ENCODE peak calls at places on chromosomes 4 and X, in ten cellular contexts. U is adipocyte; R is naive thymus-derived CD4-positive, alpha-beta T cell; A is iPS DF 6.9; X is tibial nerve; P is CD4-positive, alpha-beta memory T cell; W is heart left ventricle; Y is lung; L is CD8-positive, alpha-beta memory T cell; S is A549. H is an unnamed sample. For H3K4me1, the result is how much of the 10 kb centered on the place peaks cover.

GRCh38 chrX:118495958-118496762 is 545 bp downstream of the DOCK11 start:
- DNase-seq in U (peak), A (no peak), P (peak), W (peak), Y (peak), R (peak), X (peak), S (no peak), L (peak), H (peak)

GRCh38 chr4:20544645-20545044 is 155.6 kb upstream of the PACRGL start:
- DNase-seq in U (peak), S (peak), A (no peak), Y (no peak), L (no peak), P (no peak), R (no peak), W (no peak), X (no peak), H (no peak)

GRCh38 chr4:94488667-94489066 is 36.9 kb downstream of the PDLIM5 start:
- DNase-seq in L (no peak), W (no peak), U (peak), P (no peak), A (no peak), S (peak), R (no peak), Y (no peak), X (no peak), H (no peak)

GRCh38 chrX:118495061-118495921 is at the start of gene DOCK11:
- DNase-seq in P (peak), S (peak), W (peak), L (peak), X (peak), Y (peak), U (peak), A (peak), R (peak), H (peak)

GRCh38 chr4:103754844-103755243 is 35.1 kb upstream of the TACR3 start:
- DNase-seq in L (no peak), Y (no peak), P (no peak), U (no peak), A (no peak), R (no peak), W (no peak), S (no peak), X (no peak), H (no peak)

GRCh38 chr4:183876268-183876934 is 28.7 kb upstream of the STOX2 start:
- DNase-seq in P (no peak), U (no peak), S (no peak), X (no peak), W (peak), A (no peak), R (no peak), Y (peak), L (no peak), H (peak)

GRCh38 chr4:138953962-138954371 is 61.6 kb upstream of the NOCT start:
- DNase-seq in U (peak), P (no peak), R (no peak), X (peak), A (no peak), Y (no peak), L (no peak), W (no peak), S (no peak), H (no peak)

GRCh38 chrX:8090482-8090881 is 80.6 kb downstream of the VCX2 start:
- DNase-seq in L (no peak), P (no peak), Y (no peak), R (no peak), X (no peak), W (no peak), U (no peak), A (no peak), S (no peak), H (no peak)

GRCh38 chr4:101199507-101200285 is 147.6 kb downstream of the PPP3CA start:
- DNase-seq in X (no peak), L (no peak), U (peak), P (no peak), W (no peak), A (no peak), S (no peak), Y (no peak), R (no peak), H (no peak)

GRCh38 chr4:108157655-108158054 is 11.1 kb downstream of the LEF1 start:
- DNase-seq in R (no peak), W (no peak), P (no peak), A (no peak), S (no peak), Y (no peak), U (no peak), L (no peak), X (no peak), H (no peak)

GRCh38 chr4:15020502-15021286 is 18.4 kb downstream of the CPEB2 start:
- DNase-seq in W (no peak), P (no peak), L (no peak), R (no peak), S (no peak), A (no peak), Y (no peak), X (no peak), U (no peak), H (no peak)

GRCh38 chr4:82593416-82593815 is 31.6 kb upstream of the TMEM150C start:
- DNase-seq in X (no peak), S (no peak), Y (no peak), W (no peak), U (no peak), L (no peak), A (no peak), R (no peak), P (no peak), H (no peak)

GRCh38 chr4:107888237-107888636 is 43.1 kb upstream of the CYP2U1 start:
- DNase-seq in A (no peak), W (no peak), X (no peak), R (no peak), U (no peak), L (no peak), Y (no peak), P (no peak), S (no peak), H (no peak)

GRCh38 chrX:153981771-153982533 is 9.4 kb downstream of the TMEM187 start:
- DNase-seq in L (peak), S (no peak), U (no peak), Y (no peak), W (peak), A (no peak), X (peak), P (peak), R (peak), H (no peak)

GRCh38 chrX:103329991-103330390 is at the start of gene TCEAL7:
- DNase-seq in P (no peak), S (no peak), Y (no peak), R (no peak), X (peak), W (peak), U (peak), L (no peak), A (no peak), H (no peak)

GRCh38 chr4:113540859-113541258 is 220.7 kb downstream of the CAMK2D start:
- DNase-seq in S (no peak), U (no peak), W (peak), L (no peak), A (no peak), Y (no peak), P (no peak), X (no peak), R (peak), H (no peak)

GRCh38 chr4:23097251-23097650 is 404.5 kb downstream of the GBA3 start:
- DNase-seq in L (no peak), S (no peak), P (no peak), R (no peak), A (no peak), W (no peak), X (no peak), Y (no peak), U (no peak), H (no peak)

GRCh38 chr4:150087007-150087406 is 8.8 kb downstream of the DCLK2 start:
- DNase-seq in R (no peak), P (no peak), L (no peak), W (no peak), A (no peak), U (no peak), Y (no peak), S (no peak), X (no peak), H (no peak)

GRCh38 chr4:141826260-141826659 is 189.9 kb downstream of the IL15 start:
- DNase-seq in Y (no peak), X (no peak), S (no peak), W (no peak), P (no peak), R (no peak), U (peak), A (no peak), L (no peak), H (no peak)

GRCh38 chrX:95145848-95146540 is 1472.0 kb downstream of the FAM133A start:
- DNase-seq in L (no peak), R (no peak), U (no peak), S (no peak), X (no peak), A (no peak), W (no peak), P (no peak), Y (no peak), H (no peak)

GRCh38 chrX:39518451-39519212 is 579.1 kb downstream of the BCOR start:
- DNase-seq in W (peak), U (peak), X (no peak), A (no peak), S (no peak), L (no peak), P (no peak), R (no peak), Y (no peak), H (no peak)

GRCh38 chr4:120466429-120466828 is 399.8 kb upstream of the MAD2L1 start:
- DNase-seq in W (no peak), A (peak), L (no peak), R (no peak), U (no peak), P (no peak), X (no peak), Y (no peak), S (no peak), H (no peak)

GRCh38 chr4:7210818-7211217 is 18.5 kb downstream of the SORCS2 start:
- DNase-seq in Y (no peak), U (peak), P (no peak), R (no peak), L (no peak), A (no peak), X (no peak), W (no peak), S (no peak), H (no peak)

GRCh38 chr4:120773641-120774040 is 148.9 kb downstream of the PRDM5 start:
- DNase-seq in R (no peak), A (no peak), L (no peak), W (no peak), Y (no peak), U (no peak), X (no peak), S (no peak), P (no peak), H (no peak)

GRCh38 chrX:148380614-148381561 is 119.5 kb upstream of the AFF2 start:
- DNase-seq in Y (no peak), A (no peak), U (no peak), P (peak), L (peak), X (no peak), S (no peak), W (no peak), R (peak), H (no peak)

GRCh38 chr4:6875431-6875831 is 34.2 kb upstream of the TBC1D14 start:
- DNase-seq in W (peak), R (no peak), P (no peak), L (no peak), Y (peak), A (no peak), U (no peak), X (peak), S (no peak), H (no peak)

GRCh38 chr4:28723371-28723770 is 1862.7 kb downstream of the STIM2 start:
- DNase-seq in U (no peak), Y (no peak), X (no peak), R (no peak), L (no peak), W (no peak), A (no peak), P (no peak), S (no peak), H (no peak)
- H3K4me1 ChIP-seq in U (under half), Y (under half), X (under half), R (under half), L (under half), W (under half), A (under half), P (under half), S (under half), H (under half)

DNA sequence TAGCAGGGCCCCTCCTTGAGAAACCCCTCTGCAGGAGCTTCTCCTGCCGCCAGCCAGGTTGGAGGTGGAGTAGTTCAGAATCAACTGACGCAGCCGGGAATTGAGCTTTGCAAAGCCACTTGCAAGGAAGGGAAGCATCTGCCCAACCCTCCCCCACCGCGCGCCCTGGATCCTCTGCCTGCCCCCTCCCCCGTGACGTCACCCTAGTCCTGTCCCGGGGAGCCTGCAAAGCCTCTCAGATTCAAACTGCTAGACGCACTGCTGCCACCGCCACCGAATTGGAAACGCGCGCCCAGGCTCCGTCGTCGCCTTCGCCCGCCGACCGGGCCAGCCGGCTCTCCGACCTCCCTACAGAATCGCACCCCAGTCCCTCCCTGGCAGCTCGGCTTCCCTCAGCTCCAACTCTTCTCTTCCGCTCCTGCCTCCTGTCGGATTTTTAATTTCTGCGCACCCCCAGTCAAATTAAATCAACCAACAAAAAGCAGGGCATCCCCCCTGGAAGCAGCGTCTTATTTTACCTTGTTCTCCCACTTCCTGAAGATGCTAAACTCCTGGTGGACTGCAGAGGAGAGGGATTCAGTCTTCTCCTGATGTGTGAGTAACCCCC is 3.8 kb downstream of the SLITRK2 start:
- DNase-seq in P (no peak), W (no peak), R (no peak), L (no peak), S (no peak), Y (no peak), A (no peak), X (no peak), U (no peak), H (no peak)
- H3K4me3 ChIP-seq in P (no peak), W (no peak), R (no peak), L (no peak), S (no peak), Y (no peak), A (no peak), X (no peak), U (no peak), H (no peak)

GRCh38 chr4:16032382-16032743 is 51.5 kb downstream of the PROM1 start:
- DNase-seq in S (no peak), A (no peak), W (no peak), X (no peak), L (no peak), P (no peak), R (no peak), U (no peak), Y (no peak), H (no peak)
- H3K4me1 ChIP-seq in S (under half), A (under half), W (under half), X (under half), L (under half), P (under half), R (under half), U (under half), Y (under half), H (under half)

DNA sequence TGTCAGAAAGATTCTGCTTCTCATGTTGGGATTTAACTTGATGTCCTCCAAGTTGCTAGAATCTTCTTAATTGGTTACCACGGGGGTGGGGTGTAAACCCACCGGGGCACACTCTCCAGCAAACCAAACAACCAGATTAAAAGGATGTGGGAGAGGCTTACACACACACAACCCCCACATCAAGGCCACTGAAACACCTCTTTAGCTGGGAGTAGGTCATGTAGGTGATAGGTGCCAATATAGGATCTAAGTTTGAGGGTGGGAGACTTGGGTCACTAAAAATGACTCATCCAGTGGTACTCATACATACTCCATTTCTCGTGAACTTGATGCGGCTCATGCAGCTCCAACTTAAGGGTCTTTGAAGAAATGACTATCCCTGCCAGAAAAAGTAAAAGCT is 20.6 kb upstream of the CD40LG start:
- DNase-seq in R (no peak), L (peak), Y (no peak), P (peak), W (no peak), A (no peak), U (no peak), X (no peak), S (no peak), H (no peak)
- H3K4me3 ChIP-seq in R (no peak), L (no peak), Y (no peak), P (no peak), W (no peak), A (no peak), U (no peak), X (no peak), S (no peak), H (no peak)

GRCh38 chrX:2694868-2695267 is 3.8 kb downstream of the CD99 start:
- DNase-seq in P (no peak), L (no peak), Y (no peak), U (no peak), R (no peak), A (no peak), X (no peak), S (no peak), W (no peak), H (no peak)
- H3K4me1 ChIP-seq in P (half or more), L (half or more), Y (half or more), U (half or more), R (half or more), A (under half), X (half or more), S (under half), W (half or more), H (half or more)

DNA sequence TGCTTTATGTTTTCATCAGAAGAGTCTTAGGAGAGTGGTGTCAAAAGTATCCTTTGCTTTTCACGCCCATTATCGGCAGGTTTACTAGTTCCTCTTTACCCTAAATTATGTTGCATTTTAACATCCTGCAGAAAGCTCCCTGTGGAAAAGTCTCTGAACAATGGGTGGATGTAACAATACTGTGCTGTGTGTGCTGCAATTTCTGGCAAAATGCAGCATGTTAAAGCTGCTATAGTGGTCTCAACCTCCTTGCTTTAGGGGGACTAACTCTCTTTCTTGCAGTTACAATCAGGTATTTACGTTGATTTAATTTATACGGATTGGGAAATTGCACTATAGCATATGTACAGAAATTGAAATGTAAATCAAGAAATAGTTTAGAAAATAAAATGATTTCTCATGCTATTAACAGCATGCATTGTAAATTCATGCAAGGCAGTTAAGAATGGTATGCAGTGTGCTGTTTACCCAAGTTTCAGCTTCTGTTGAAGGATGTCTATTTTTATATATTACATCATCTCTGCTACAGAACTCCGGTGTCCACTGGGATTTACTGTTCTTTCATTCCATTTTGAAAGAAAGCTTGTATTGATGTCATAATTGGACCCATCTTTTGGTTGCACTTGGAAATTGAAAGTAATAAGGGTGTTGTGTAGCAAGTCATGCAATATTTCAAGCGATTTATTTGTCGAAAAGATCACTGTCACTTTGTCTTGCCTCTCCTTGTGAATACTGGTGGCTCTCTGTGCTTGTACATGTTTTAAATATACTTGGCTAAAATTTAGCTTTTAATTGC is 145.7 kb downstream of the RAPGEF2 start:
- DNase-seq in R (no peak), W (no peak), L (no peak), P (no peak), U (peak), Y (no peak), X (no peak), A (no peak), S (no peak), H (no peak)
- H3K4me3 ChIP-seq in R (no peak), W (peak), L (no peak), P (no peak), U (peak), Y (no peak), X (peak), A (no peak), S (no peak), H (peak)

DNA sequence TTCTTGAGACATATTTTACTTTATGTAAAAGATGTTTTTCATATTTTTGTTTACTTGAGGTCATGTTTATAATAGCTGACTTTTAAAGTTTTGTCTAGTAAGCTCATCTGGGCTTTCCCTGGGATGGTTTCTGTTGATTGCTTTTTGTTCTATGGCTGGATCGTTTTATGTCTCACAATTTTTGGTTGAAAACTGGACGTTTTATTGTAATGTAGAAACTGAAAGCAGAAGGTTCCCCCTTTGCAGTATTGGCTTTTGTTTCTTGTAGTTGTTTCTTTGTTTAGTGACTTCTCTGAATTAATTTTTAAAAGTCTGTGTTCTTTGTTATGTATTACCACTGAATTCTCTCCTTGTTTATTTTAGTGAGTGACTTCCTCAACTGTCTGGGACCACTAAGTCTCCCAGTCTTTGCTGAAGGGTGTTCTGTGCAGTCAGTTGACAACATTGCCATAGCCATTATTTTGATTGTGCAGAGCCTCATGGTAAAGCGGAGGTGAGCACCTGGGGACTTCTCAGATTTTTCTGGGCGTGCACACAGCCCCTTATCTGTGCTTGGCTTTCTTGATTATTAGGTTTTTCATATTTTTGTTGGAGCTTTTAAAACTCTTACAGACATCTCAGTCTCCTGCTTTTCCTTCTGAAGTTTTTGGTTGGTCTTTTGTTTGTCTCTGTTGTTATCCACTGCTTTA is 31.0 kb downstream of the KDM6A start:
- DNase-seq in L (no peak), U (no peak), A (no peak), P (no peak), S (no peak), X (no peak), W (no peak), Y (no peak), R (no peak), H (no peak)
- H3K4me1 ChIP-seq in L (under half), U (under half), A (under half), P (under half), S (half or more), X (under half), W (under half), Y (under half), R (under half), H (under half)

DNA sequence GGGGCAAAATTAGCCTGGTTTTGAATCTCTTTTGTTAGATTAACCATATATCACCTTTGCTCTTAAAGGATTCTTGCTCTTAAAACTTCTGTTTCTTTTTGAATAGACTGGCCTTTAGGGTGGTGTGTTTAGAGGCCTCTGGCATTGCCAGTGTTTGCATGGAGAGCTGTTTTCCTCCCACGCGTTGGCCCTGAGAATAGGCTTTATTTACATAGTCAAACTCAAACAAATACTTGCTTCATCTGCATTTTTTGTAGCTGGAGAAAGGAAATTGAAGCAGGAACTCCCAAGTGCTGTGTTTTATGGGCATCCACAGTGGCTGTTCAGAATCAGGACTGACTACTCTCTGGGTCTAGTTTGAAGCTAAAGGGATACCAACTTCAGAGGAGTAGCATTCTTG is 2.7 kb downstream of the SHROOM2 start:
- DNase-seq in P (no peak), L (no peak), U (peak), S (no peak), R (no peak), A (no peak), W (no peak), Y (peak), X (no peak), H (no peak)
- H3K4me3 ChIP-seq in P (no peak), L (no peak), U (no peak), S (no peak), R (no peak), A (no peak), W (no peak), Y (no peak), X (no peak), H (no peak)

H was measured in right atrium auricular region.